ENCODE peak calls at places on chromosomes 3 and 15, in four cellular contexts. M is H9, I is H1, J is trophoblast cell. D is an unnamed sample.
A peak's percentile ranks its signal among the peaks of the same experiment; 100 is the strongest.

GRCh38 chr15:90989040-90989768 is 5.1 kb downstream of the PRC1 start:
- DNase-seq in M (no peak), I (no peak), J (no peak), D (no peak)

GRCh38 chr3:127207727-127208482 is 15.0 kb downstream of the PRR23E start:
- DNase-seq in M (peak; percentile 15), I (no peak), J (no peak), D (no peak)

GRCh38 chr3:182717216-182717615 is 76.1 kb upstream of the ATP11B start:
- DNase-seq in M (no peak), I (no peak), J (no peak), D (peak; percentile 25)

GRCh38 chr3:174408310-174408709 is 450.8 kb upstream of the NAALADL2 start:
- DNase-seq in M (no peak), I (no peak), J (peak; percentile 70), D (peak; percentile 18)

GRCh38 chr15:64921711-64922110 is 10.0 kb downstream of the ANKDD1A start:
- DNase-seq in M (no peak), I (no peak), J (peak; percentile 76), D (peak; percentile 32)

GRCh38 chr15:88695595-88696186 is 56.9 kb downstream of the ISG20 start:
- DNase-seq in M (no peak), I (no peak), J (no peak), D (no peak)

GRCh38 chr15:70474367-70474681 is 289.0 kb downstream of the UACA start:
- DNase-seq in M (no peak), I (no peak), J (no peak), D (no peak)

GRCh38 chr15:59274126-59274970 is 67.7 kb downstream of the LDHAL6B start:
- DNase-seq in M (no peak), I (no peak), J (no peak), D (peak; percentile 28)

GRCh38 chr3:195003006-195003892 is 267.7 kb downstream of the XXYLT1 start:
- DNase-seq in M (no peak), I (no peak), J (no peak), D (no peak)

GRCh38 chr15:66105286-66105984 is 148.1 kb downstream of the MEGF11 start:
- DNase-seq in M (no peak), I (no peak), J (no peak), D (no peak)

GRCh38 chr3:44280631-44281030 is 38.9 kb downstream of the TOPAZ1 start:
- DNase-seq in M (peak; percentile 39), I (peak; percentile 1), J (no peak), D (peak; percentile 51)

GRCh38 chr3:82163907-82164520 is 402.6 kb upstream of the GBE1 start:
- DNase-seq in M (no peak), I (no peak), J (no peak), D (peak; percentile 44)

GRCh38 chr3:74613566-74613965 is 893 bp downstream of the CNTN3 start:
- DNase-seq in M (no peak), I (no peak), J (no peak), D (no peak)

GRCh38 chr15:32909431-32909830 is 191.6 kb downstream of the GREM1 start:
- DNase-seq in M (no peak), I (no peak), J (no peak), D (no peak)

GRCh38 chr3:112980080-112980479 is 5.2 kb upstream of the CD200R1 start:
- DNase-seq in M (no peak), I (no peak), J (no peak), D (no peak)

GRCh38 chr3:193970773-193971206 is 165.2 kb upstream of the HES1 start:
- DNase-seq in M (no peak), I (no peak), J (no peak), D (peak; percentile 52)

GRCh38 chr3:156014456-156014855 is 105.9 kb upstream of the KCNAB1 start:
- DNase-seq in M (no peak), I (no peak), J (no peak), D (no peak)

GRCh38 chr3:141333796-141334626 is 34.3 kb upstream of the ZBTB38 start:
- DNase-seq in M (no peak), I (no peak), J (no peak), D (no peak)

GRCh38 chr3:90062018-90062417 is 954.6 kb downstream of the EPHA3 start:
- DNase-seq in M (no peak), I (no peak), J (no peak), D (peak; percentile 39)

GRCh38 chr15:90694987-90695386 is 22.2 kb upstream of the BLM start:
- DNase-seq in M (no peak), I (no peak), J (no peak), D (no peak)

GRCh38 chr3:133487920-133488540 is 85.5 kb upstream of the CDV3 start:
- DNase-seq in M (no peak), I (no peak), J (no peak), D (peak; percentile 22)

GRCh38 chr3:30286007-30286669 is 320.3 kb upstream of the TGFBR2 start:
- DNase-seq in M (no peak), I (no peak), J (no peak), D (no peak)

GRCh38 chr3:133979553-133979952 is 50.2 kb downstream of the SLCO2A1 start:
- DNase-seq in M (no peak), I (no peak), J (no peak), D (peak; percentile 75)

GRCh38 chr15:75666823-75667501 is 19.2 kb downstream of the SNX33 start:
- DNase-seq in M (no peak), I (no peak), J (peak; percentile 84), D (peak; percentile 84)

GRCh38 chr3:27574438-27574795 is 90.2 kb upstream of the SLC4A7 start:
- DNase-seq in M (no peak), I (no peak), J (no peak), D (no peak)

GRCh38 chr3:128983293-128984069 is 10.4 kb downstream of the CFAP92 start:
- DNase-seq in M (no peak), I (no peak), J (no peak), D (no peak)

GRCh38 chr3:74054566-74054965 is 429.8 kb upstream of the PDZRN3 start:
- DNase-seq in M (no peak), I (no peak), J (no peak), D (peak; percentile 85)

GRCh38 chr3:48598323-48599076 is 3.4 kb upstream of the COL7A1 start:
- DNase-seq in M (no peak), I (no peak), J (peak; percentile 82), D (peak; percentile 91)

GRCh38 chr3:172223870-172224269 is 184.5 kb downstream of the FNDC3B start:
- DNase-seq in M (no peak), I (no peak), J (no peak), D (no peak)

GRCh38 chr3:172224560-172225214 is 185.3 kb downstream of the FNDC3B start:
- DNase-seq in M (no peak), I (no peak), J (no peak), D (no peak)

GRCh38 chr3:172225215-172225707 is 185.9 kb downstream of the FNDC3B start:
- DNase-seq in M (no peak), I (no peak), J (no peak), D (no peak)

GRCh38 chr3:172221550-172221949 is 182.2 kb downstream of the FNDC3B start:
- DNase-seq in M (no peak), I (no peak), J (no peak), D (no peak)

DNA sequence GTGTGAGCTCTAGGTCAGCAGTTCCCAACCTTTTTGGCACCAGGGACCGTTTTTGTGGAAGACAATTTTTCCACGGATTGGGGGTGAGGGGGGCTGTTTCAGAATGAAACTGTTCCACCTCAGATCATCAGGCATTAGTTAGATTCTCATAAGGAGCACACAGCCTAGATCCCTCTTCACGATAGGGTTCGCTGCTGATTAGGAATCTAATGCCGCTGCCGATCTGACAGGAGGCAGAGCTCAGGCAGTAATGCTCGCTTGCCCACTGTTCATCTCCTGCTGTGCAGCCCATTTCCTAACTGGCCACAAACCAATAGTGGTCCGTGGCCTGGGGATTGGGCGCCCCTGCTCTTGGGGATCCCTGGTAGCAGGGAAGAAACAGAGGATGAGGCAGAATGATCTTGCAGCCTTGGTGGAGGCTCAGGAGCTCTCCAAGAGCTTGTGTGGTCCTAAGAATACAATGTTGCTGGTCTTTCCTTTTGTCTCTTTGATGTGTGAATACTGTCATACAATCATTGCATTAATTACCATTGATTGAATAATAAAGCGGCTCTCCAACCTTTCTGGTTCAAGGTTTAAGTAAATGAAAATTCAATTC is 183.2 kb downstream of the FNDC3B start:
- DNase-seq in M (no peak), I (no peak), J (no peak), D (no peak)
- H4K8ac ChIP-seq in M (no peak overlapping the region), I (no peak overlapping the region), J (no peak overlapping the region), D (no peak overlapping the region)

GRCh38 chr3:99856437-99857220 is 39.0 kb downstream of the CMSS1 start:
- DNase-seq in M (no peak), I (no peak), J (no peak), D (no peak)
- H3K79me2 ChIP-seq in M (peaks cover 2% of the 10 kb centered on the region), I (no peaks in the 10 kb centered on the region), J (no peaks in the 10 kb centered on the region), D (no peaks in the 10 kb centered on the region)

GRCh38 chr3:136752327-136753111 is at the start of gene STAG1:
- DNase-seq in M (peak; percentile 98), I (peak; percentile 95), J (peak; percentile 99), D (peak; percentile 99)

GRCh38 chr3:136752046-136752326 is 192 bp downstream of the STAG1 start:
- DNase-seq in M (no peak), I (no peak), J (peak; percentile 41), D (no peak)

GRCh38 chr3:136751259-136752045 is 726 bp downstream of the STAG1 start:
- DNase-seq in M (peak; percentile 76), I (no peak), J (peak; percentile 47), D (peak; percentile 92)

GRCh38 chr3:136755192-136755591 is 3.0 kb upstream of the STAG1 start:
- DNase-seq in M (no peak), I (no peak), J (no peak), D (no peak)

DNA sequence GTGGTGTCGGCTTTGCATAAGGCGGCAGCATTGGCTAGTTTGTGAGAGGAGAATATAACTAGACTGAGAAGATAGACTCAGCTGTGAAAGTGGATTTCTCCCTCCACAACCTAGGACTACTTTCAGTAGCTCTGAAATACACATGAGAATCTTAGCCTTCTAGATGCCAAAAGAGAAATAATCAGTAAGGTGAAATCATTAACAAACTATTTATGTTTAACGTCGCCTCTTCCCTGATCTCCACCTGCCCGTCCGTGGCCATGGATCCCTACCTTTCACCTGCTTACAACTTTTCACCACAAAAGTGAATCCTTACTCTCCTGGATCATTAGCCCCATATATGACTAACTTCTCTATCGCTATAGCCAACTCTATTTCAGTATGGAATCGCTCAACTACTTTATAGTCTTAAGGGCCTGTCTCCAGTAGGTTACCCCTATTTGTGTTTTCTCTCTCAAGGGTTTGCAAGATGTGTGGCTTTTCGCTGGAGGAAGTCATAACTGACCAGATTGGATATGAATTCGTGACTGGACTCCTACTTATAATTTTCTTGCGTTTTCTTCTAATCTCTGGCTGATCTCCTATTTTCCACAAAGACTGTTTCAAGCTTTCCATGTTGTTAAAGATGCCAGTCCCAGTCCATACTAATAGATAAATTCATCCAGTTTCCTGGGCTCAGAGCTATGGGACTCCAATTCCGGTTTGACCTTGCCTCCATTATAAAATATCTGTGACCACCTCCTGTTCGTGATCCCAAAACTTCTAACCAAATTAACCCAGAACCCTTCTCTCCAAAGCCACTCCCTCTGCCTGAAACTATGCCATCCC is 1.1 kb upstream of the STAG1 start:
- DNase-seq in M (no peak), I (no peak), J (no peak), D (no peak)
- H4K8ac ChIP-seq in M (no peak overlapping the region), I (peak overlapping the region; percentile 97), J (peak overlapping the region; percentile 97), D (no peak overlapping the region)

GRCh38 chr15:85493258-85493657 is 112.9 kb downstream of the AKAP13 start:
- DNase-seq in M (no peak), I (no peak), J (no peak), D (no peak)

GRCh38 chr15:85488997-85489396 is 108.6 kb downstream of the AKAP13 start:
- DNase-seq in M (no peak), I (no peak), J (no peak), D (no peak)

GRCh38 chr15:85494035-85494793 is 113.8 kb downstream of the AKAP13 start:
- DNase-seq in M (no peak), I (no peak), J (peak; percentile 8), D (peak; percentile 81)

GRCh38 chr15:85489773-85490493 is 109.5 kb downstream of the AKAP13 start:
- DNase-seq in M (no peak), I (no peak), J (no peak), D (no peak)

GRCh38 chr15:85491663-85492062 is 111.3 kb downstream of the AKAP13 start:
- DNase-seq in M (no peak), I (no peak), J (no peak), D (no peak)
- H3K79me2 ChIP-seq in M (peaks cover 4% of the 10 kb centered on the region), I (no peaks in the 10 kb centered on the region), J (no peaks in the 10 kb centered on the region), D (peaks cover 25% of the 10 kb centered on the region)

D was measured in mesendoderm.